ENCODE peak calls at places on chromosome 9, in six cellular contexts. M is IMR-90; T is non-pigmented ciliary epithelial cell; J is naive thymus-derived CD8-positive, alpha-beta T cell; Q is stomach; K is neuronal stem cell. B is an unnamed sample.
A peak's percentile ranks its signal among the peaks of the same experiment; 100 is the strongest.

GRCh38 chr9:88747768-88748167 is 212.8 kb downstream of the NXNL2 start:
- DNase-seq in Q (no peak), K (no peak), M (peak; percentile 96), T (peak; percentile 92), J (no peak), B (no peak)

GRCh38 chr9:118059520-118060278 is 355.5 kb downstream of the TLR4 start:
- DNase-seq in M (no peak), Q (peak; percentile 34), J (no peak), K (peak; percentile 62), T (no peak), B (no peak)

GRCh38 chr9:89839952-89840351 is 235.1 kb downstream of the GADD45G start:
- DNase-seq in T (no peak), K (no peak), M (no peak), J (no peak), Q (no peak), B (no peak)

GRCh38 chr9:69471433-69471832 is 146.4 kb downstream of the ENTREP1 start:
- DNase-seq in T (peak; percentile 19), Q (no peak), M (peak; percentile 45), K (no peak), J (no peak), B (no peak)

GRCh38 chr9:133770076-133770777 is 32.1 kb upstream of the SARDH start:
- DNase-seq in K (no peak), T (no peak), J (no peak), M (no peak), Q (peak; percentile 22), B (peak; percentile 32)

GRCh38 chr9:106769331-106769730 is 93.6 kb upstream of the ZNF462 start:
- DNase-seq in T (no peak), J (no peak), M (no peak), Q (no peak), K (no peak), B (no peak)

GRCh38 chr9:69824497-69825252 is 4.1 kb downstream of the CFAP95 start:
- DNase-seq in M (no peak), K (no peak), T (no peak), J (no peak), Q (no peak), B (no peak)

GRCh38 chr9:111952559-111952958 is 55.9 kb downstream of the UGCG start:
- DNase-seq in T (peak; percentile 80), M (peak; percentile 96), Q (no peak), K (no peak), J (no peak), B (no peak)

GRCh38 chr9:21674894-21675293 is 127.5 kb upstream of the MTAP start:
- DNase-seq in M (peak; percentile 61), K (no peak), J (no peak), T (no peak), Q (no peak), B (no peak)

GRCh38 chr9:134316444-134317160 is 9.7 kb upstream of the RXRA start:
- DNase-seq in Q (no peak), J (no peak), K (no peak), M (peak; percentile 68), T (no peak), B (no peak)

GRCh38 chr9:38027714-38028113 is 41.3 kb downstream of the SHB start:
- DNase-seq in T (no peak), Q (no peak), K (no peak), M (no peak), J (no peak), B (no peak)

GRCh38 chr9:117046666-117047327 is 359.7 kb downstream of the TRIM32 start:
- DNase-seq in Q (no peak), M (no peak), T (no peak), J (no peak), K (no peak), B (no peak)

GRCh38 chr9:87086536-87086935 is 139.2 kb upstream of the GAS1 start:
- DNase-seq in Q (no peak), M (no peak), T (no peak), J (no peak), K (no peak), B (no peak)

GRCh38 chr9:35790385-35791291 is 753 bp upstream of the NPR2 start:
- DNase-seq in M (peak; percentile 83), T (peak; percentile 60), K (peak; percentile 71), J (peak; percentile 67), Q (peak; percentile 68), B (peak; percentile 79)

GRCh38 chr9:93064392-93065124 is 6.1 kb downstream of the SUSD3 start:
- DNase-seq in M (no peak), K (no peak), Q (peak; percentile 57), T (no peak), J (peak; percentile 93), B (no peak)